ENCODE peak calls at places on chromosomes 12 and 14, in five cellular contexts. One of them, this sample, is unnamed.

GRCh38 chr14:67583711-67584644 is 16.1 kb downstream of the PIGH start:
- DNase-seq in NB4: peak; percentile 59
- DNase-seq in sigmoid colon: no peak
- DNase-seq in cardiac muscle cell: peak; percentile 68
- DNase-seq in CD8-positive, alpha-beta T cell: no peak
- DNase-seq in this sample: no peak

GRCh38 chr12:25189656-25190055 is 5.3 kb downstream of the DNAI7 start:
- DNase-seq in NB4: no peak
- DNase-seq in sigmoid colon: no peak
- DNase-seq in cardiac muscle cell: no peak
- DNase-seq in CD8-positive, alpha-beta T cell: no peak
- DNase-seq in this sample: no peak

GRCh38 chr12:13039557-13039956 is 4.6 kb upstream of the FAM234B start:
- DNase-seq in NB4: no peak
- DNase-seq in sigmoid colon: no peak
- DNase-seq in cardiac muscle cell: no peak
- DNase-seq in CD8-positive, alpha-beta T cell: no peak
- DNase-seq in this sample: no peak

GRCh38 chr14:94143239-94143638 is 13.8 kb upstream of the IFI27L2 start:
- DNase-seq in NB4: peak; percentile 34
- DNase-seq in sigmoid colon: no peak
- DNase-seq in cardiac muscle cell: no peak
- DNase-seq in CD8-positive, alpha-beta T cell: no peak
- DNase-seq in this sample: no peak

GRCh38 chr12:24664151-24664550 is 284.8 kb downstream of the BCAT1 start:
- DNase-seq in NB4: peak; percentile 32
- DNase-seq in sigmoid colon: no peak
- DNase-seq in cardiac muscle cell: peak; percentile 25
- DNase-seq in CD8-positive, alpha-beta T cell: no peak
- DNase-seq in this sample: no peak

GRCh38 chr12:69102856-69103255 is 136.5 kb upstream of the CPSF6 start:
- DNase-seq in NB4: peak; percentile 77
- DNase-seq in sigmoid colon: no peak
- DNase-seq in cardiac muscle cell: no peak
- DNase-seq in CD8-positive, alpha-beta T cell: no peak
- DNase-seq in this sample: no peak

GRCh38 chr12:2877959-2878732 is 1.1 kb downstream of the RHNO1 start:
- DNase-seq in NB4: peak; percentile 84
- DNase-seq in sigmoid colon: peak; percentile 40
- DNase-seq in cardiac muscle cell: peak; percentile 76
- DNase-seq in CD8-positive, alpha-beta T cell: no peak
- DNase-seq in this sample: no peak

GRCh38 chr14:76331328-76332011 is 44.5 kb upstream of the ESRRB start:
- DNase-seq in NB4: no peak
- DNase-seq in sigmoid colon: peak; percentile 54
- DNase-seq in cardiac muscle cell: no peak
- DNase-seq in CD8-positive, alpha-beta T cell: no peak
- DNase-seq in this sample: no peak

GRCh38 chr14:80233489-80233888 is 22.2 kb upstream of the DIO2 start:
- DNase-seq in NB4: no peak
- DNase-seq in sigmoid colon: no peak
- DNase-seq in cardiac muscle cell: no peak
- DNase-seq in CD8-positive, alpha-beta T cell: no peak
- DNase-seq in this sample: no peak

GRCh38 chr14:89232366-89233070 is 184.5 kb downstream of the FOXN3 start:
- DNase-seq in NB4: no peak
- DNase-seq in sigmoid colon: no peak
- DNase-seq in cardiac muscle cell: no peak
- DNase-seq in CD8-positive, alpha-beta T cell: no peak
- DNase-seq in this sample: no peak

GRCh38 chr12:70482764-70483163 is 116.7 kb downstream of the KCNMB4 start:
- DNase-seq in NB4: no peak
- DNase-seq in sigmoid colon: no peak
- DNase-seq in cardiac muscle cell: no peak
- DNase-seq in CD8-positive, alpha-beta T cell: no peak
- DNase-seq in this sample: no peak

GRCh38 chr14:41636492-41637392 is 30.1 kb downstream of the LRFN5 start:
- DNase-seq in NB4: no peak
- DNase-seq in sigmoid colon: no peak
- DNase-seq in cardiac muscle cell: peak; percentile 8
- DNase-seq in CD8-positive, alpha-beta T cell: no peak
- DNase-seq in this sample: no peak

GRCh38 chr12:106704081-106704480 is 70.4 kb upstream of the RIC8B start:
- DNase-seq in NB4: no peak
- DNase-seq in sigmoid colon: no peak
- DNase-seq in cardiac muscle cell: peak; percentile 30
- DNase-seq in CD8-positive, alpha-beta T cell: no peak
- DNase-seq in this sample: no peak

GRCh38 chr14:95402184-95402583 is 82.5 kb upstream of the CLMN start:
- DNase-seq in NB4: no peak
- DNase-seq in sigmoid colon: peak; percentile 39
- DNase-seq in cardiac muscle cell: no peak
- DNase-seq in CD8-positive, alpha-beta T cell: no peak
- DNase-seq in this sample: no peak

GRCh38 chr12:112418248-112418595 is 525 bp upstream of the PTPN11 start:
- DNase-seq in NB4: no peak
- DNase-seq in sigmoid colon: no peak
- DNase-seq in cardiac muscle cell: no peak
- DNase-seq in CD8-positive, alpha-beta T cell: no peak
- DNase-seq in this sample: no peak

GRCh38 chr12:96063046-96063445 is 27.7 kb upstream of the LTA4H start:
- DNase-seq in NB4: peak; percentile 71
- DNase-seq in sigmoid colon: no peak
- DNase-seq in cardiac muscle cell: peak; percentile 59
- DNase-seq in CD8-positive, alpha-beta T cell: no peak
- DNase-seq in this sample: no peak
- TF ChIP-seq CTCF in NB4: peak; percentile 29
- TF ChIP-seq CTCF in sigmoid colon: no peak
- TF ChIP-seq CTCF in cardiac muscle cell: peak; percentile 35
- TF ChIP-seq CTCF in CD8-positive, alpha-beta T cell: no peak
- TF ChIP-seq CTCF in this sample: peak; percentile 10

GRCh38 chr12:21676781-21677180 is 19.1 kb upstream of the LDHB start:
- DNase-seq in NB4: no peak
- DNase-seq in sigmoid colon: no peak
- DNase-seq in cardiac muscle cell: no peak
- DNase-seq in CD8-positive, alpha-beta T cell: no peak
- DNase-seq in this sample: no peak

GRCh38 chr12:21675641-21676040 is 18.0 kb upstream of the LDHB start:
- DNase-seq in NB4: no peak
- DNase-seq in sigmoid colon: no peak
- DNase-seq in cardiac muscle cell: no peak
- DNase-seq in CD8-positive, alpha-beta T cell: no peak
- DNase-seq in this sample: no peak

GRCh38 chr12:21677204-21677603 is 19.6 kb upstream of the LDHB start:
- DNase-seq in NB4: no peak
- DNase-seq in sigmoid colon: no peak
- DNase-seq in cardiac muscle cell: no peak
- DNase-seq in CD8-positive, alpha-beta T cell: no peak
- DNase-seq in this sample: no peak

GRCh38 chr12:21678959-21679358 is 21.3 kb upstream of the LDHB start:
- DNase-seq in NB4: no peak
- DNase-seq in sigmoid colon: no peak
- DNase-seq in cardiac muscle cell: no peak
- DNase-seq in CD8-positive, alpha-beta T cell: no peak
- DNase-seq in this sample: no peak

DNA sequence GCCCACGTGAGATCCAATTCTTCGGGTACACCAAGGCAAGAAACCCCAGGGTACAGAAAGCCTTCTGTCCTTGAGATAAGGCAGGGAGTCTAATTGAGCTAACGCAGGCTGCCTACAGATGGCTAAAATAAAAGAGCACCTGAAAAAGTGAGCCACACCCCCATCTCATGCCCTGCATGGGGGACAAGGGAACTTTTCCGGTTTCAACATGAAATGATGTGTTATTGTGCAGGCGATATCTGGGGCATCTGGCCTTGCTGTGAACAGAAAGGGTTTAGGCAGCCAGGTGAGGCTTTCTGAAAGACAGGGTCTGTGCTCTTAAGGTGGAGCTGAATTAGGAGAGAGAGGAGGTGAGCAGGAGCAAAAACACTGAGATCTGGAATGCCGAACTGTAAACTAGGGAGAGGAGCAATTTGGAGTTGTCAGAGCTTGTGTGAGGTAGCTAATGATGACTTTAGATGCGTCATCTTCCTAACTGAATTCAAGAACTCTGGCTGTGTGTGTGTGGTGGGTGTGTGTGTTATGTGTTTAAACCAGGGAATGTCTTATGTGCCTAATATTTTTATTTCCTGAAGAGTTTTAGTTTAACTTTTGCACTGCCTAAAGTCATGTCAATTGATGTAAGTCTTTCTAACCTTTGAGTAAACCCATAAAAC is 20.1 kb upstream of the LDHB start:
- DNase-seq in NB4: no peak
- DNase-seq in sigmoid colon: no peak
- DNase-seq in cardiac muscle cell: no peak
- DNase-seq in CD8-positive, alpha-beta T cell: no peak
- DNase-seq in this sample: no peak
- H3K4me3 ChIP-seq in NB4: no peak overlapping the region
- H3K4me3 ChIP-seq in sigmoid colon: no peak overlapping the region
- H3K4me3 ChIP-seq in cardiac muscle cell: no peak overlapping the region
- H3K4me3 ChIP-seq in CD8-positive, alpha-beta T cell: peak overlapping the region; percentile 47
- H3K4me3 ChIP-seq in this sample: no peak overlapping the region

DNA sequence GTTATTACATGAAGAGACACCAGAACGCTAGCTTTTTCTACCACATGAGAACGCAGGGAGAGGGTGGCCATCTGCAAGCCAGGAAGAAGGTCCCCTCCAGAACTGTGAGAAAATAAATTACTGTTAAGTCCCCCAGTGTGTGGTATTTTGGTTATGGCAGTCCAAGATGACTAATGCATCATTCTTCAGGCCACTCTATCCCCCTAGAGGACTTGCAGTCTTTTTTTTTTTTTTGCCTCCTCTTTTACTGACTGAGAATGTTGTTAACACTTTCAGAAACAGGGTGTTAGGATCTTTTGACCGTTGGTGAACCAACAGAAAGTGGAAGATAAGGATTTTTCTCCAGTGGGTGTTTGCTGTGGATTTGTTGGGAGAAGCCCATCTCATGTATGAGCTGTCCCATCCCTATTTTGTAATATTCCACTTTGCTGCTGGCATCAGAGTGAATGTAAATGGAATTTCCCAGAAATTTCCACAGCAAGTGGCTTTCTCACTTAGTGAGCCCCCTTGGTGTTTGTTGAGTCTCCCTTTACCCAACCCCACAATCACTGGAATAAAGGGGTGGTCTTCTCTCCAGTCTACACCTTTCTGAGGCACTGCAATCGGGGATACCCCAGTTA is 37.9 kb downstream of the MARK3 start:
- DNase-seq in NB4: peak; percentile 73
- DNase-seq in sigmoid colon: no peak
- DNase-seq in cardiac muscle cell: peak; percentile 75
- DNase-seq in CD8-positive, alpha-beta T cell: no peak
- DNase-seq in this sample: no peak
- TF ChIP-seq CTCF in NB4: no peak
- TF ChIP-seq CTCF in sigmoid colon: no peak
- TF ChIP-seq CTCF in cardiac muscle cell: peak; percentile 3
- TF ChIP-seq CTCF in CD8-positive, alpha-beta T cell: no peak
- TF ChIP-seq CTCF in this sample: no peak

GRCh38 chr14:106843376-106843775 is 1317.0 kb downstream of the TMEM121 start:
- DNase-seq in NB4: peak; percentile 30
- DNase-seq in sigmoid colon: no peak
- DNase-seq in cardiac muscle cell: no peak
- DNase-seq in CD8-positive, alpha-beta T cell: no peak
- DNase-seq in this sample: no peak
- H3K4me3 ChIP-seq in NB4: peak overlapping the region; percentile 82
- H3K4me3 ChIP-seq in sigmoid colon: no peak overlapping the region
- H3K4me3 ChIP-seq in cardiac muscle cell: no peak overlapping the region
- H3K4me3 ChIP-seq in CD8-positive, alpha-beta T cell: peak overlapping the region; percentile 89
- H3K4me3 ChIP-seq in this sample: peak overlapping the region; percentile 63

DNA sequence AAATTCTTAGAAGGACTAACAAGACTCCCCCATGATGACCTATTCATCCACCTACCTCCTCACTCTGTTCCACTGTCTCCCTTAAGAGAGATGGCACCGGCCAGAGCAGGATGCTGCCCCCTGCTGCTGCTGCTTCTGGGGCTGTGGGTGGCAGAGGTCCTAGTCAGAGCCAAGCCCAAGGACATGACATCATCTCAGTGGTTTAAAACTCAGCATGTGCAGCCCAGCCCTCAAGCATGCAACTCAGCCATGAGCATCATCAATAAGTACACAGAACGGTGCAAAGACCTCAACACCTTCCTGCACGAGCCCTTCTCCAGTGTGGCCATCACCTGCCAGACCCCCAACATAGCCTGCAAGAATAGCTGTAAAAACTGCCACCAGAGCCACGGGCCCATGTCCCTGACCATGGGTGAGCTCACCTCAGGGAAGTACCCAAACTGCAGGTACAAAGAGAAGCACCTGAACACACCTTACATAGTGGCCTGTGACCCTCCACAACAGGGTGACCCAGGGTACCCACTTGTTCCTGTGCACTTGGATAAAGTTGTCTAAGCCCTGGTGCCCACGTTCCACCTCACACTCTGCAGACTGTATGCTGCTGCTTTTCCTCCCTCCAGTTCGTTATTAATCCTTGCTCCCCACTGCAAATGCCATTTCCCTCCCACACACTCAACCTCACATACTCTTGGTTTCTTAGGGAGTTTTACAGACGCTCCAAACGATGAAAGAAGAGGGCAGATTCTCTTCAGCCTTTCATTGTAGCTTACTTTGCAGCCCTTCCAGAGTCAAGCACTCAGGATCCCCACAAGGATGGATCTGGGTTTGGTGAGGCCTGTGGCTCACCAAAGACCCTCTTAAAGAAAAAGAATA is at the start of gene RNASE8:
- DNase-seq in NB4: peak; percentile 13
- DNase-seq in sigmoid colon: no peak
- DNase-seq in cardiac muscle cell: no peak
- DNase-seq in CD8-positive, alpha-beta T cell: no peak
- DNase-seq in this sample: no peak
- TF ChIP-seq CTCF in NB4: no peak
- TF ChIP-seq CTCF in sigmoid colon: no peak
- TF ChIP-seq CTCF in cardiac muscle cell: no peak
- TF ChIP-seq CTCF in CD8-positive, alpha-beta T cell: no peak
- TF ChIP-seq CTCF in this sample: no peak

GRCh38 chr14:105840266-105841021 is 314.1 kb downstream of the TMEM121 start:
- DNase-seq in NB4: no peak
- DNase-seq in sigmoid colon: peak; percentile 60
- DNase-seq in cardiac muscle cell: no peak
- DNase-seq in CD8-positive, alpha-beta T cell: no peak
- DNase-seq in this sample: no peak
- H3K4me3 ChIP-seq in NB4: no peak overlapping the region
- H3K4me3 ChIP-seq in sigmoid colon: no peak overlapping the region
- H3K4me3 ChIP-seq in cardiac muscle cell: no peak overlapping the region
- H3K4me3 ChIP-seq in CD8-positive, alpha-beta T cell: no peak overlapping the region
- H3K4me3 ChIP-seq in this sample: no peak overlapping the region

GRCh38 chr14:25039933-25040332 is 10.0 kb downstream of the STXBP6 start:
- DNase-seq in NB4: no peak
- DNase-seq in sigmoid colon: no peak
- DNase-seq in cardiac muscle cell: no peak
- DNase-seq in CD8-positive, alpha-beta T cell: no peak
- DNase-seq in this sample: no peak
- TF ChIP-seq CTCF in NB4: no peak
- TF ChIP-seq CTCF in sigmoid colon: no peak
- TF ChIP-seq CTCF in cardiac muscle cell: no peak
- TF ChIP-seq CTCF in CD8-positive, alpha-beta T cell: no peak
- TF ChIP-seq CTCF in this sample: no peak

This sample was measured in GM12864.